ENCODE peak calls at places on chromosome 11, in seven cellular contexts. E is HCT116; M is stomach; C is dorsolateral prefrontal cortex; S is thoracic aorta; B is endodermal cell; Z is naive thymus-derived CD4-positive, alpha-beta T cell. Q is an unnamed sample.

GRCh38 chr11:117851852-117852251 is 24.6 kb downstream of the FXYD6 start:
- DNase-seq in M (peak; percentile 13), Z (no peak), E (no peak), S (no peak), C (peak; percentile 69), B (no peak), Q (no peak)

GRCh38 chr11:119041821-119042514 is 11.3 kb upstream of the SLC37A4 start:
- DNase-seq in S (no peak), Z (no peak), C (no peak), E (no peak), M (no peak), B (no peak), Q (no peak)

GRCh38 chr11:11553595-11553994 is 68.2 kb downstream of the GALNT18 start:
- DNase-seq in Z (no peak), M (no peak), E (no peak), C (no peak), S (no peak), B (no peak), Q (no peak)

GRCh38 chr11:7604331-7604973 is 68.8 kb downstream of the CYB5R2 start:
- DNase-seq in S (no peak), E (no peak), C (no peak), B (no peak), M (no peak), Z (no peak), Q (no peak)

GRCh38 chr11:117239295-117239694 is 6.8 kb downstream of the RNF214 start:
- DNase-seq in C (no peak), Z (no peak), S (no peak), M (no peak), B (no peak), E (no peak), Q (no peak)

GRCh38 chr11:12213920-12214319 is 103.5 kb downstream of the MICAL2 start:
- DNase-seq in B (no peak), Z (no peak), M (no peak), S (no peak), E (no peak), C (no peak), Q (no peak)

GRCh38 chr11:45622283-45622682 is 43.1 kb downstream of the CHST1 start:
- DNase-seq in S (no peak), B (no peak), E (no peak), C (no peak), Z (no peak), M (no peak), Q (no peak)

GRCh38 chr11:285894-286220 is 3.1 kb upstream of the PGGHG start:
- DNase-seq in S (no peak), E (no peak), M (no peak), B (no peak), C (peak; percentile 14), Z (no peak), Q (no peak)

GRCh38 chr11:48125866-48126265 is 90.7 kb upstream of the OR4B1 start:
- DNase-seq in M (no peak), E (no peak), C (no peak), B (peak; percentile 45), Z (no peak), S (no peak), Q (no peak)

GRCh38 chr11:20112291-20113146 is 47.8 kb downstream of the DBX1 start:
- DNase-seq in B (peak; percentile 75), C (peak; percentile 84), Z (no peak), E (peak; percentile 82), S (peak; percentile 85), M (peak; percentile 79), Q (no peak)

GRCh38 chr11:73715551-73715950 is 45.3 kb downstream of the RAB6A start:
- DNase-seq in S (no peak), E (no peak), B (no peak), Z (no peak), C (no peak), M (no peak), Q (no peak)

GRCh38 chr11:31972623-31973022 is 118.3 kb upstream of the RCN1 start:
- DNase-seq in M (no peak), B (no peak), C (no peak), E (no peak), Z (no peak), S (no peak), Q (no peak)

GRCh38 chr11:17686185-17686980 is 33.0 kb upstream of the MYOD1 start:
- DNase-seq in Z (no peak), M (no peak), B (no peak), S (no peak), C (no peak), E (no peak), Q (no peak)
- H3K27me3 ChIP-seq in Z (no peaks in the 10 kb centered on the region), M (peaks cover 7% of the 10 kb centered on the region), B (peaks cover 66% of the 10 kb centered on the region), S (no peaks in the 10 kb centered on the region), C (no peaks in the 10 kb centered on the region), E (no peaks in the 10 kb centered on the region), Q (no peaks in the 10 kb centered on the region)

DNA sequence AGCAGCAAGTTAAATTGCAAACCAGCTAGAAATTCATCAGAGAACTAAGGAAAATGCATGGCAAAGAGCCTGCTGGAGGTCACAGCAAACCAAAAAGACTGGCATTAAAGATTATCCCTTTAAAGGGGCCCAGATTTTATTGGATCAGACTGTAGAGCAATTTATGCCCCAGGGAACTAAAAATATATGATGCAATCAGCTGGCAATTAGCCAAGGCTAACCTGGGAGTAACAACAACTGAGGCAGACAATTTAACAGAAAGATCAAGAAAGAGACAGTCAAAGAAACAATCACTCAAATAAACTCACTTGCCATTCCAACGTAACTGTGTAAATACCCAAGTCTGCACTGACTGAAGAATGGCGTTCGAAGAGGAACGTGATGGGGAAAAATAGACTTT is 112.9 kb downstream of the LUZP2 start:
- DNase-seq in B (no peak), S (no peak), E (no peak), C (no peak), Z (no peak), M (no peak), Q (no peak)
- H3K27me3 ChIP-seq in B (no peaks in the 10 kb centered on the region), S (no peaks in the 10 kb centered on the region), E (no peaks in the 10 kb centered on the region), C (no peaks in the 10 kb centered on the region), Z (no peaks in the 10 kb centered on the region), M (no peaks in the 10 kb centered on the region), Q (no peaks in the 10 kb centered on the region)

GRCh38 chr11:15006139-15006759 is 34.1 kb upstream of the CALCA start:
- DNase-seq in S (no peak), E (peak; percentile 47), B (no peak), Z (peak; percentile 46), M (no peak), C (no peak), Q (no peak)
- H3K27me3 ChIP-seq in S (no peaks in the 10 kb centered on the region), E (no peaks in the 10 kb centered on the region), B (peaks cover 17% of the 10 kb centered on the region), Z (no peaks in the 10 kb centered on the region), M (no peaks in the 10 kb centered on the region), C (no peaks in the 10 kb centered on the region), Q (no peaks in the 10 kb centered on the region)

GRCh38 chr11:1718326-1718725 is 21.3 kb downstream of the KRTAP5-6 start:
- DNase-seq in Z (no peak), M (no peak), S (no peak), E (no peak), C (no peak), B (no peak), Q (no peak)
- H3K27me3 ChIP-seq in Z (no peaks in the 10 kb centered on the region), M (no peaks in the 10 kb centered on the region), S (no peaks in the 10 kb centered on the region), E (no peaks in the 10 kb centered on the region), C (no peaks in the 10 kb centered on the region), B (no peaks in the 10 kb centered on the region), Q (peaks cover 3% of the 10 kb centered on the region)

DNA sequence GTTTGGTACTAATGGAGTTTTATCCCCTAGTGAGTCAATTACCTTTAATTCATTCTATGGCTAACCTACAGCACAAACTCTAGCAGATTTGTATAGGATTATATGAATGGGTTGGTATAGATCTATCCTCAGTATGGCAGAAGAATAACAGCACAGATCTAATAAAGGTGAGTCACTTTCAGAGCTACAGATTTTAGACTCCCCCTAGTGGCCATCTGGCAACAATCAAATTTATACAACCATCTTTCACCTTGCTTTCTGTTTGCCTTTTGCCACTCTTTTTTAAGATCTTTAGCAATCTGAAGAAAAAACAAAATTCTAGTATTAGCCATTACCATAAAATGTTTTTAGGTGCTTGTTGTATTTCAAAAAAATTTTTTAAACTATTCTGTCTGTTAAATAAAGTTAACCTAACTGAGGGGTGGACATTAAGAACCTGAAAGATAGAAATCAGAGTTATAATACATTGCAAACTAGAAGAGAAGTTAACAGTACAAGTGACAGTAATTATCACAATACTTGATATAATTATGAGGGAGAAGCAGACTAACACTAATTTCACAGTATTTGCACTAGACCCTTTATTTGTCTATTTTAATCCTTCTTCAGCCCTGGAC is 25.8 kb downstream of the DDIAS start:
- DNase-seq in M (no peak), Z (peak; percentile 77), S (no peak), E (peak; percentile 34), B (no peak), C (no peak), Q (no peak)
- H3K27me3 ChIP-seq in M (no peaks in the 10 kb centered on the region), Z (no peaks in the 10 kb centered on the region), S (no peaks in the 10 kb centered on the region), E (no peaks in the 10 kb centered on the region), B (no peaks in the 10 kb centered on the region), C (no peaks in the 10 kb centered on the region), Q (no peaks in the 10 kb centered on the region)

Q was measured in esophagus squamous epithelium.